ENCODE peak calls at places on chromosomes 4 and X, in six cellular contexts. One of them, this sample, is unnamed.

GRCh38 chr4:138234254-138234653 is 7.9 kb downstream of the SLC7A11 start:
- DNase-seq in effector memory CD4-positive, alpha-beta T cell: no peak
- DNase-seq in CD4-positive, CD25-positive, alpha-beta regulatory T cell: no peak
- DNase-seq in fibroblast of the conjunctiva: no peak
- DNase-seq in EL: no peak
- DNase-seq in hippocampal formation: no peak
- DNase-seq in this sample: no peak

GRCh38 chr4:2417196-2417764 is 1.2 kb downstream of the ZFYVE28 start:
- DNase-seq in effector memory CD4-positive, alpha-beta T cell: no peak
- DNase-seq in CD4-positive, CD25-positive, alpha-beta regulatory T cell: no peak
- DNase-seq in fibroblast of the conjunctiva: no peak
- DNase-seq in EL: no peak
- DNase-seq in hippocampal formation: no peak
- DNase-seq in this sample: peak

GRCh38 chr4:149595500-149595899 is 220.1 kb downstream of the IQCM start:
- DNase-seq in effector memory CD4-positive, alpha-beta T cell: no peak
- DNase-seq in CD4-positive, CD25-positive, alpha-beta regulatory T cell: no peak
- DNase-seq in fibroblast of the conjunctiva: no peak
- DNase-seq in EL: peak
- DNase-seq in hippocampal formation: no peak
- DNase-seq in this sample: no peak

GRCh38 chr4:7788193-7788592 is 151.5 kb downstream of the AFAP1 start:
- DNase-seq in effector memory CD4-positive, alpha-beta T cell: no peak
- DNase-seq in CD4-positive, CD25-positive, alpha-beta regulatory T cell: no peak
- DNase-seq in fibroblast of the conjunctiva: no peak
- DNase-seq in EL: no peak
- DNase-seq in hippocampal formation: no peak
- DNase-seq in this sample: no peak

GRCh38 chr4:38177792-38178665 is 217.8 kb downstream of the PTTG2 start:
- DNase-seq in effector memory CD4-positive, alpha-beta T cell: no peak
- DNase-seq in CD4-positive, CD25-positive, alpha-beta regulatory T cell: no peak
- DNase-seq in fibroblast of the conjunctiva: no peak
- DNase-seq in EL: no peak
- DNase-seq in hippocampal formation: no peak
- DNase-seq in this sample: no peak

GRCh38 chr4:150501983-150502382 is 80.0 kb upstream of the MAB21L2 start:
- DNase-seq in effector memory CD4-positive, alpha-beta T cell: no peak
- DNase-seq in CD4-positive, CD25-positive, alpha-beta regulatory T cell: no peak
- DNase-seq in fibroblast of the conjunctiva: no peak
- DNase-seq in EL: peak
- DNase-seq in hippocampal formation: no peak
- DNase-seq in this sample: no peak

GRCh38 chr4:21946858-21947257 is 1.7 kb downstream of the KCNIP4 start:
- DNase-seq in effector memory CD4-positive, alpha-beta T cell: no peak
- DNase-seq in CD4-positive, CD25-positive, alpha-beta regulatory T cell: no peak
- DNase-seq in fibroblast of the conjunctiva: no peak
- DNase-seq in EL: no peak
- DNase-seq in hippocampal formation: no peak
- DNase-seq in this sample: no peak

GRCh38 chr4:16516796-16517413 is 290.6 kb upstream of the TAPT1 start:
- DNase-seq in effector memory CD4-positive, alpha-beta T cell: no peak
- DNase-seq in CD4-positive, CD25-positive, alpha-beta regulatory T cell: no peak
- DNase-seq in fibroblast of the conjunctiva: peak
- DNase-seq in EL: peak
- DNase-seq in hippocampal formation: peak
- DNase-seq in this sample: no peak

GRCh38 chrX:119638725-119639471 is 32.7 kb upstream of the NKRF start:
- DNase-seq in effector memory CD4-positive, alpha-beta T cell: no peak
- DNase-seq in CD4-positive, CD25-positive, alpha-beta regulatory T cell: no peak
- DNase-seq in fibroblast of the conjunctiva: no peak
- DNase-seq in EL: no peak
- DNase-seq in hippocampal formation: no peak
- DNase-seq in this sample: no peak

GRCh38 chr4:7538518-7538917 is 103.8 kb upstream of the PSAPL1 start:
- DNase-seq in effector memory CD4-positive, alpha-beta T cell: no peak
- DNase-seq in CD4-positive, CD25-positive, alpha-beta regulatory T cell: no peak
- DNase-seq in fibroblast of the conjunctiva: no peak
- DNase-seq in EL: no peak
- DNase-seq in hippocampal formation: no peak
- DNase-seq in this sample: no peak

GRCh38 chr4:120025516-120025915 is 41.1 kb downstream of the MAD2L1 start:
- DNase-seq in effector memory CD4-positive, alpha-beta T cell: no peak
- DNase-seq in CD4-positive, CD25-positive, alpha-beta regulatory T cell: no peak
- DNase-seq in fibroblast of the conjunctiva: no peak
- DNase-seq in EL: no peak
- DNase-seq in hippocampal formation: no peak
- DNase-seq in this sample: no peak

GRCh38 chrX:153724252-153725038 is at the start of the genes ABCD1 and BCAP31:
- DNase-seq in effector memory CD4-positive, alpha-beta T cell: peak
- DNase-seq in CD4-positive, CD25-positive, alpha-beta regulatory T cell: peak
- DNase-seq in fibroblast of the conjunctiva: peak
- DNase-seq in EL: peak
- DNase-seq in hippocampal formation: peak
- DNase-seq in this sample: peak

GRCh38 chr4:162959056-162959455 is 207.6 kb downstream of the NAF1 start:
- DNase-seq in effector memory CD4-positive, alpha-beta T cell: no peak
- DNase-seq in CD4-positive, CD25-positive, alpha-beta regulatory T cell: no peak
- DNase-seq in fibroblast of the conjunctiva: no peak
- DNase-seq in EL: no peak
- DNase-seq in hippocampal formation: peak
- DNase-seq in this sample: peak

GRCh38 chrX:103831342-103831802 is 685 bp downstream of the RAB9B start:
- DNase-seq in effector memory CD4-positive, alpha-beta T cell: no peak
- DNase-seq in CD4-positive, CD25-positive, alpha-beta regulatory T cell: peak
- DNase-seq in fibroblast of the conjunctiva: no peak
- DNase-seq in EL: no peak
- DNase-seq in hippocampal formation: no peak
- DNase-seq in this sample: no peak

GRCh38 chrX:12403474-12404082 is 265.3 kb downstream of the FRMPD4 start:
- DNase-seq in effector memory CD4-positive, alpha-beta T cell: no peak
- DNase-seq in CD4-positive, CD25-positive, alpha-beta regulatory T cell: no peak
- DNase-seq in fibroblast of the conjunctiva: no peak
- DNase-seq in EL: peak
- DNase-seq in hippocampal formation: no peak
- DNase-seq in this sample: no peak

GRCh38 chrX:38847903-38848230 is 46.6 kb downstream of the MID1IP1 start:
- DNase-seq in effector memory CD4-positive, alpha-beta T cell: no peak
- DNase-seq in CD4-positive, CD25-positive, alpha-beta regulatory T cell: no peak
- DNase-seq in fibroblast of the conjunctiva: no peak
- DNase-seq in EL: no peak
- DNase-seq in hippocampal formation: no peak
- DNase-seq in this sample: no peak

GRCh38 chr4:121712783-121713182 is 16.0 kb upstream of the ANXA5 start:
- DNase-seq in effector memory CD4-positive, alpha-beta T cell: no peak
- DNase-seq in CD4-positive, CD25-positive, alpha-beta regulatory T cell: no peak
- DNase-seq in fibroblast of the conjunctiva: no peak
- DNase-seq in EL: no peak
- DNase-seq in hippocampal formation: no peak
- DNase-seq in this sample: no peak

GRCh38 chrX:71954458-71954857 is 43.8 kb downstream of the NHSL2 start:
- DNase-seq in effector memory CD4-positive, alpha-beta T cell: no peak
- DNase-seq in CD4-positive, CD25-positive, alpha-beta regulatory T cell: no peak
- DNase-seq in fibroblast of the conjunctiva: no peak
- DNase-seq in EL: no peak
- DNase-seq in hippocampal formation: no peak
- DNase-seq in this sample: no peak

GRCh38 chrX:122565952-122566351 is 618.1 kb upstream of the GRIA3 start:
- DNase-seq in effector memory CD4-positive, alpha-beta T cell: no peak
- DNase-seq in CD4-positive, CD25-positive, alpha-beta regulatory T cell: no peak
- DNase-seq in fibroblast of the conjunctiva: peak
- DNase-seq in EL: peak
- DNase-seq in hippocampal formation: no peak
- DNase-seq in this sample: peak

GRCh38 chr4:56655627-56656345 is 25.3 kb downstream of the HOPX start:
- DNase-seq in effector memory CD4-positive, alpha-beta T cell: no peak
- DNase-seq in CD4-positive, CD25-positive, alpha-beta regulatory T cell: no peak
- DNase-seq in fibroblast of the conjunctiva: no peak
- DNase-seq in EL: no peak
- DNase-seq in hippocampal formation: no peak
- DNase-seq in this sample: no peak

GRCh38 chrX:17597836-17598434 is 139.4 kb upstream of the SCML1 start:
- DNase-seq in effector memory CD4-positive, alpha-beta T cell: no peak
- DNase-seq in CD4-positive, CD25-positive, alpha-beta regulatory T cell: no peak
- DNase-seq in fibroblast of the conjunctiva: no peak
- DNase-seq in EL: no peak
- DNase-seq in hippocampal formation: peak
- DNase-seq in this sample: no peak